ENCODE peak calls at places on chromosomes 12 and 14, in four cellular contexts. Y is left ventricle myocardium inferior, G is nephron progenitor cell, K is nucleus accumbens. P is an unnamed sample.

GRCh38 chr12:55707841-55708694 is at the start of gene ITGA7:
- DNase-seq in Y (peak), G (peak), K (peak), P (no peak)

GRCh38 chr12:122984612-122985358 is 4.3 kb downstream of the ARL6IP4 start:
- DNase-seq in Y (peak), K (no peak), G (no peak), P (no peak)

GRCh38 chr12:130987151-130987931 is 33.6 kb downstream of the ADGRD1 start:
- DNase-seq in G (no peak), Y (no peak), K (no peak), P (no peak)

GRCh38 chr14:59103396-59103795 is 85.1 kb upstream of the DAAM1 start:
- DNase-seq in G (no peak), K (no peak), Y (no peak), P (no peak)

GRCh38 chr14:32565256-32565655 is 236.2 kb downstream of the AKAP6 start:
- DNase-seq in G (no peak), K (no peak), Y (no peak), P (no peak)

GRCh38 chr12:131051155-131051473 is 97.4 kb downstream of the ADGRD1 start:
- DNase-seq in Y (no peak), G (no peak), K (no peak), P (no peak)

GRCh38 chr12:58576071-58576470 is 344.2 kb downstream of the LRIG3 start:
- DNase-seq in G (no peak), Y (no peak), K (no peak), P (no peak)

GRCh38 chr12:112546996-112547395 is 128.2 kb downstream of the PTPN11 start:
- DNase-seq in G (no peak), K (no peak), Y (no peak), P (no peak)

GRCh38 chr12:29516431-29516875 is 19.0 kb upstream of the OVCH1 start:
- DNase-seq in K (no peak), Y (no peak), G (no peak), P (no peak)

GRCh38 chr14:63342381-63342780 is 23.6 kb upstream of the GPHB5 start:
- DNase-seq in Y (no peak), K (no peak), G (no peak), P (no peak)

GRCh38 chr14:58746261-58746660 is 108.5 kb downstream of the DACT1 start:
- DNase-seq in G (no peak), K (no peak), Y (no peak), P (no peak)

GRCh38 chr12:88628856-88629509 is 48.7 kb upstream of the KITLG start:
- DNase-seq in Y (no peak), G (no peak), K (no peak), P (no peak)

GRCh38 chr14:63276016-63276415 is 42.7 kb downstream of the GPHB5 start:
- DNase-seq in K (no peak), Y (no peak), G (no peak), P (no peak)

GRCh38 chr14:100529561-100530031 is 57.6 kb downstream of the BEGAIN start:
- DNase-seq in K (no peak), G (no peak), Y (peak), P (no peak)

GRCh38 chr12:102634216-102634615 is 153.9 kb upstream of the IGF1 start:
- DNase-seq in K (no peak), Y (no peak), G (no peak), P (no peak)

GRCh38 chr12:53410951-53411350 is 12.7 kb upstream of the AMHR2 start:
- DNase-seq in K (no peak), G (no peak), Y (no peak), P (no peak)

GRCh38 chr12:110304061-110304551 is 23.1 kb downstream of the ATP2A2 start:
- DNase-seq in K (no peak), Y (no peak), G (no peak), P (no peak)

GRCh38 chr14:74596747-74597456 is 15.1 kb downstream of the LTBP2 start:
- DNase-seq in Y (no peak), K (no peak), G (no peak), P (no peak)

GRCh38 chr14:73295198-73295796 is 58.0 kb downstream of the PAPLN start:
- DNase-seq in Y (no peak), G (no peak), K (no peak), P (no peak)

GRCh38 chr12:42039146-42039545 is 105.5 kb downstream of the GXYLT1 start:
- DNase-seq in K (no peak), Y (no peak), G (no peak), P (no peak)

GRCh38 chr12:112018571-112019237 is 5.5 kb downstream of the ERP29 start:
- DNase-seq in Y (no peak), K (no peak), G (no peak), P (no peak)

GRCh38 chr12:42450248-42450647 is 124.3 kb downstream of the PPHLN1 start:
- DNase-seq in G (no peak), K (no peak), Y (no peak), P (no peak)

GRCh38 chr12:8947737-8948136 is 1.7 kb downstream of the M6PR start:
- DNase-seq in Y (no peak), K (no peak), G (no peak), P (no peak)

GRCh38 chr14:20436363-20436755 is 393 bp upstream of the KLHL33 start:
- DNase-seq in K (no peak), G (no peak), Y (no peak), P (no peak)

GRCh38 chr12:28507867-28508266 is 317.6 kb downstream of the CCDC91 start:
- DNase-seq in K (no peak), G (no peak), Y (no peak), P (no peak)